ENCODE peak calls at places on chromosomes 12 and 14, in five cellular contexts. U is H1, M is HepG2, V is K562, T is GM12878. J is an unnamed sample.

GRCh38 chr14:53380508-53381225 is 227.5 kb upstream of the DDHD1 start:
- DNase-seq in M (no peak), T (no peak), U (no peak), V (no peak), J (no peak)

GRCh38 chr12:40236357-40236850 is 11.6 kb downstream of the LRRK2 start:
- DNase-seq in V (no peak), U (no peak), M (no peak), T (no peak), J (no peak)

GRCh38 chr14:31138301-31138700 is 69.3 kb downstream of the HECTD1 start:
- DNase-seq in V (no peak), U (no peak), T (no peak), M (no peak), J (no peak)

GRCh38 chr12:39443704-39444234 is 849 bp upstream of the KIF21A start:
- DNase-seq in V (no peak), U (no peak), T (no peak), M (peak), J (no peak)

GRCh38 chr14:70856851-70857498 is 47.7 kb upstream of the MAP3K9 start:
- DNase-seq in U (no peak), T (no peak), V (no peak), M (no peak), J (no peak)

GRCh38 chr12:69982081-69982480 is 157.1 kb downstream of the MYRFL start:
- DNase-seq in U (no peak), T (no peak), V (no peak), M (no peak), J (no peak)

GRCh38 chr12:75361408-75361807 is 26.9 kb downstream of the GLIPR1L1 start:
- DNase-seq in M (no peak), U (no peak), V (no peak), T (no peak), J (no peak)

GRCh38 chr14:68653108-68653507 is 139.8 kb downstream of the ZFP36L1 start:
- DNase-seq in V (no peak), M (no peak), U (no peak), T (no peak), J (no peak)

GRCh38 chr14:88562831-88563686 is at the start of gene ZC3H14:
- DNase-seq in M (peak), V (peak), U (peak), T (peak), J (peak)

GRCh38 chr14:64292197-64292596 is 2.0 kb downstream of the ESR2 start:
- DNase-seq in T (no peak), M (no peak), U (no peak), V (no peak), J (no peak)

GRCh38 chr12:22121224-22121623 is 75.2 kb downstream of the CMAS start:
- DNase-seq in M (peak), U (peak), V (no peak), T (no peak), J (peak)

GRCh38 chr14:103887170-103887501 is 39.8 kb upstream of the PPP1R13B start:
- DNase-seq in U (no peak), V (no peak), T (no peak), M (no peak), J (no peak)

GRCh38 chr14:29042546-29042945 is 276.0 kb downstream of the FOXG1 start:
- DNase-seq in M (no peak), T (no peak), V (no peak), U (no peak), J (no peak)

GRCh38 chr12:48815281-48816110 is 2.8 kb upstream of the CACNB3 start:
- DNase-seq in T (no peak), V (peak), U (peak), M (peak), J (peak)

GRCh38 chr14:55383541-55384140 is 28.0 kb downstream of the ATG14 start:
- DNase-seq in M (no peak), U (no peak), T (no peak), V (peak), J (no peak)

GRCh38 chr12:66359300-66359699 is 57.0 kb downstream of the HELB start:
- DNase-seq in U (no peak), T (no peak), M (no peak), V (no peak), J (no peak)

GRCh38 chr12:84912191-84913142 is at the start of gene SLC6A15:
- DNase-seq in V (no peak), M (no peak), U (peak), T (no peak), J (no peak)

GRCh38 chr12:25052191-25053020 is 103.5 kb upstream of the BCAT1 start:
- DNase-seq in M (peak), V (no peak), T (peak), U (no peak), J (no peak)

GRCh38 chr14:95683793-95684192 is 2.4 kb upstream of the TCL1B start:
- DNase-seq in V (no peak), M (peak), T (no peak), U (peak), J (peak)

GRCh38 chr12:56257491-56258067 is 605 bp downstream of the ANKRD52 start:
- DNase-seq in T (no peak), V (peak), U (peak), M (peak), J (no peak)

GRCh38 chr12:108271951-108272729 is 67.0 kb downstream of the CMKLR1 start:
- DNase-seq in M (no peak), V (no peak), U (no peak), T (no peak), J (no peak)

GRCh38 chr14:46490150-46490769 is 161.3 kb downstream of the RPL10L start:
- DNase-seq in U (no peak), V (no peak), T (peak), M (peak), J (peak)

GRCh38 chr12:47965581-47965980 is 2.2 kb downstream of the TMEM106C start:
- DNase-seq in M (no peak), U (no peak), T (no peak), V (no peak), J (no peak)

GRCh38 chr14:103905861-103906456 is 22.3 kb upstream of the TDRD9 start:
- DNase-seq in V (no peak), T (no peak), M (no peak), U (peak), J (no peak)

GRCh38 chr14:93183596-93184317 is 940 bp downstream of the MOAP1 start:
- DNase-seq in T (no peak), V (no peak), U (no peak), M (no peak), J (no peak)

GRCh38 chr12:127401005-127401404 is 866.0 kb upstream of the TMEM132C start:
- DNase-seq in V (no peak), M (no peak), U (no peak), T (no peak), J (no peak)

GRCh38 chr12:92080390-92081285 is 65.0 kb downstream of the BTG1 start:
- DNase-seq in M (no peak), U (no peak), T (no peak), V (no peak), J (peak)

GRCh38 chr12:26274441-26275312 is 79.3 kb downstream of the SSPN start:
- DNase-seq in U (no peak), V (peak), M (peak), T (peak), J (peak)

DNA sequence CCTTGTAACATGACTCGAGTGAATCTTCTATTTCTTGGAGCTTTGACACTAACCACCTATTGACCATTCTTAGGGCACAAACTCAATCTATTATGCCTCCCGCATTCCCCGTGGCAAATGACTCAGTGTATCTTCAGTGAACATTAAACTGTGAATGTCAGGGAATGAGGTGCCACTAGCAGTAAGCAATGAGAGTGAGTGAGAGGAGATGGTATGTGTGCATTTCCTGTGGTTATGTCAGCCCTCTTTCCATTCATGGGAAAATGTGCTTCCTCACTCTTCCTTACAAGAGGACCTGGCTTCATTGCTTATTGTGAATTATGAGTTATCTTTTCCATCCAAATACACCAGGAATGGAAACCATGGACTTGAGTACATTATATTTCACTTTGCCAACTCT is 229.2 kb downstream of the EMP1 start:
- DNase-seq in U (no peak), V (no peak), T (no peak), M (no peak), J (no peak)
- TF ChIP-seq JUND in U (no peak), V (no peak), T (no peak), M (no peak), J (no peak)

GRCh38 chr14:38254565-38255407 is 1.1 kb downstream of the CLEC14A start:
- DNase-seq in V (no peak), T (no peak), M (no peak), U (peak), J (no peak)
- TF ChIP-seq ZNF274 in V (no peak), T (no peak), M (no peak), U (no peak), J (no peak)

GRCh38 chr12:93300611-93301021 is 77.1 kb upstream of the NUDT4 start:
- DNase-seq in U (no peak), V (no peak), M (peak), T (no peak), J (no peak)

GRCh38 chr12:93301171-93301570 is 76.6 kb upstream of the NUDT4 start:
- DNase-seq in M (no peak), V (no peak), T (no peak), U (no peak), J (no peak)

GRCh38 chr12:93299262-93299846 is 78.4 kb upstream of the NUDT4 start:
- DNase-seq in M (no peak), V (no peak), U (no peak), T (no peak), J (no peak)

GRCh38 chr12:93297032-93297431 is 80.7 kb upstream of the NUDT4 start:
- DNase-seq in T (peak), U (no peak), M (no peak), V (no peak), J (no peak)

DNA sequence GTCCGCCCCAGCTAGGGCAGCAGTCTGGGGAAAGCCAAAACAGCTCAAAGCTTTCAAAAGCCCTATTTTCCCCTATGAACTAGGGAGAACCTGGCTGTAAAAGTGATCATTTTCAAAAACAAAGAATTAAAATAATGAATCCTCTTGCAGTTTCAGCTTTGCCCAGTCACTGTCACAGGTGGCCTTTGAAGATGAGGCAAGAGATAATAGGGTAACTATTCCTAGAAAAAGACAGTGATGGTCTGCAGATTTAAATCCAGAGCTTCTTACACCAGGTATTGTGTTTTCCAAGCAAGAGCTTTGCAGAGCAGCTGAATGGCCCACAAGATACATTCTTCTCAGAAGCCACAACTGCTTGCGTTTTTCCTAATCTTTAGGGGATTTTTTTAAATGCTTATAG is 80.2 kb upstream of the NUDT4 start:
- DNase-seq in U (no peak), T (no peak), V (no peak), M (no peak), J (no peak)
- TF ChIP-seq JUND in U (no peak), T (no peak), V (no peak), M (no peak), J (no peak)

DNA sequence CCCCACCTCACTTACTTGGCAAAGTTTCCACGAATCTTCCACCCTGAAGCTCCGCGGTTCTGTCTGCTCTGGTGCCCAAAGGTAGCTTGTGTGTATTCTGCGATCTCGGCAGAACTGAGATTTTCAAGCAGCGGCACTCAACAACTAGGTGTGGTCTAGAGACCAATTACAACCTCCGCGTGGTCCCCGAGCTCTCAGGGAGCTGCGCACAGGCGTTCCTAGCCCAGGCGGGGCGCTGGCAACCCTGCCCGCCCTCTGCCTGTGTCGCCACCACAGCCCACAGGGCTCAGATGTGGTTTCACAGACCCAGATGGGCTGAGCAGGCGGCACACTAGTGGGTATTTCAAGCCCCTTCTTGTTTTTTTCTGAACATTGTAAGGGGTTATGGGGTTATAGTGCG is 1.5 kb upstream of the DIABLO start:
- DNase-seq in M (no peak), T (no peak), U (no peak), V (no peak), J (no peak)
- TF ChIP-seq ZNF274 in M (no peak), T (no peak), U (no peak), V (no peak), J (no peak)

GRCh38 chr12:1773937-1774655 is 46.3 kb upstream of the LRTM2 start:
- DNase-seq in V (no peak), M (no peak), T (no peak), U (no peak), J (no peak)
- TF ChIP-seq JUND in V (no peak), M (no peak), T (no peak), U (no peak), J (no peak)

DNA sequence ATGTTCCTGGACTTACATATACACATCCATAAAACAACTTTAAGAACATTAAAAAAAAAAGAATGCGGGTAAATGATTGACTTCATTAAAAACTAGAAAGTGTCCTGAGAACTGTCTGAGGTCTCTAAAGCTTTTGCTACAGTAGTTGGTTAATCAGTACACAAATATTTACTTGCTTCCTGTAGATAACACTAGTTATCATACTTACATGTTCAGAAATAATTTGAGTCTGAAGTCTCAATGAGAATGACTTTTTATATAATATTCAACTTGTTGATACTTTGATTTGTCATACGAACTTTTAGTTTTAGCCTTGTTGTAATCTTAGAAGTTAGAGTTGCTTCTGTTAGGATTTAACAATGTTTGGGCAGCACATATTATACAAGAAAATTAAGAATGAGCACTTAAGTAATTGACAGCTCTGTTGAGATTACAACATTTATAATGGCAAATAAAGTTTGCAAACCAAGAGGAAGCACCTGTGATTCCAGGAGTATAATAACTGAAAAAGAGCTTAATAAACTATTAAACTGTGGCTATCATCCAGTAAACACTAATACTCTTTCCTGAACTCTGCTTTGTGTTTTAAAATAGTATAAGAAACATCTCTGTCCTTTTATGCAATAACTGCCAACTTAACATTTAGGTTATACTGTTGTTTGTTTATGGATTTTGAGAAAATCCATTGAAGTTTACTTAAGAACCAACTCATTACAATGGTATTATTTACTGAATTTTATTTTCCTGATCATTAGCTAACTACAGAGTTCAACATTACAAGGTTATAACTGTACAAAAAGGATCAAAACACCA is 131.7 kb downstream of the MIPOL1 start:
- DNase-seq in U (no peak), M (peak), V (no peak), T (no peak), J (no peak)
- TF ChIP-seq ZNF274 in U (no peak), M (no peak), V (no peak), T (no peak), J (no peak)